ENCODE peak calls at places on chromosomes 7 and 10, in six cellular contexts. Y, K, B, U, W and S are unnamed samples. For H3K4me1, the result is how much of the 10 kb centered on the place peaks cover.

GRCh38 chr7:5872326-5872725 is 8.3 kb upstream of the OCM start:
- DNase-seq in W (no peak), U (no peak), Y (no peak), B (no peak), K (no peak), S (peak)

GRCh38 chr7:151696738-151697514 is 177.2 kb upstream of the RHEB start:
- DNase-seq in Y (peak), U (peak), K (no peak), W (no peak), B (no peak), S (peak)

GRCh38 chr7:90384433-90384832 is 18.8 kb upstream of the CLDN12 start:
- DNase-seq in U (no peak), Y (no peak), K (no peak), B (no peak), W (no peak), S (no peak)

GRCh38 chr7:125057974-125058373 is 128.3 kb upstream of the POT1 start:
- DNase-seq in B (peak), K (no peak), W (no peak), Y (no peak), U (peak), S (no peak)

GRCh38 chr7:51878869-51879268 is 562.3 kb upstream of the COBL start:
- DNase-seq in U (no peak), W (no peak), B (no peak), K (no peak), Y (no peak), S (no peak)

GRCh38 chr7:148185050-148185449 is 405.5 kb upstream of the C7orf33 start:
- DNase-seq in K (no peak), U (no peak), W (no peak), Y (no peak), B (no peak), S (peak)

GRCh38 chr7:158328376-158329013 is 259.1 kb downstream of the PTPRN2 start:
- DNase-seq in U (no peak), W (no peak), B (no peak), K (no peak), Y (no peak), S (no peak)

GRCh38 chr10:103576862-103577261 is 83.4 kb downstream of the NEURL1 start:
- DNase-seq in K (no peak), Y (no peak), B (no peak), U (peak), W (no peak), S (no peak)

GRCh38 chr7:14552060-14552459 is 350.5 kb downstream of the DGKB start:
- DNase-seq in B (no peak), K (no peak), Y (no peak), W (no peak), U (no peak), S (no peak)

GRCh38 chr10:110081914-110082313 is 74.1 kb downstream of the ADD3 start:
- DNase-seq in W (no peak), K (no peak), Y (no peak), U (peak), B (peak), S (no peak)

GRCh38 chr7:44307301-44307900 is 18.0 kb downstream of the CAMK2B start:
- DNase-seq in U (peak), Y (no peak), B (peak), K (peak), W (no peak), S (peak)

GRCh38 chr10:27240212-27240890 is at the start of gene ACBD5:
- DNase-seq in U (peak), W (peak), K (no peak), Y (no peak), B (peak), S (peak)

GRCh38 chr7:76191783-76192240 is 9.9 kb upstream of the SRRM3 start:
- DNase-seq in B (peak), Y (peak), W (no peak), K (peak), U (peak), S (peak)

GRCh38 chr7:24786941-24787340 is 29.7 kb upstream of the GSDME start:
- DNase-seq in K (peak), W (no peak), U (no peak), Y (no peak), B (peak), S (no peak)

GRCh38 chr7:80609732-80610131 is 28.7 kb upstream of the CD36 start:
- DNase-seq in K (no peak), W (no peak), U (no peak), B (no peak), Y (no peak), S (no peak)

GRCh38 chr10:125624800-125625199 is 58.2 kb downstream of the TEX36 start:
- DNase-seq in U (no peak), Y (no peak), B (no peak), W (no peak), K (no peak), S (no peak)

GRCh38 chr10:36634916-36635315 is 490.5 kb upstream of the ANKRD30A start:
- DNase-seq in K (no peak), B (no peak), W (no peak), Y (no peak), U (no peak), S (no peak)

GRCh38 chr7:116554436-116554835 is 29.6 kb downstream of the CAV1 start:
- DNase-seq in Y (no peak), B (no peak), W (no peak), U (no peak), K (no peak), S (no peak)

GRCh38 chr10:5512881-5513698 is 11.7 kb upstream of the CALML3 start:
- DNase-seq in K (no peak), W (no peak), B (no peak), U (no peak), Y (no peak), S (no peak)

GRCh38 chr10:74855439-74855838 is 29.0 kb downstream of the KAT6B start:
- DNase-seq in U (no peak), Y (no peak), B (no peak), W (no peak), K (no peak), S (no peak)

GRCh38 chr7:17368856-17369520 is 70.5 kb downstream of the AHR start:
- DNase-seq in W (no peak), B (no peak), Y (no peak), K (no peak), U (no peak), S (no peak)

GRCh38 chr7:17371656-17372524 is 73.4 kb downstream of the AHR start:
- DNase-seq in Y (no peak), W (no peak), B (peak), U (peak), K (peak), S (no peak)

GRCh38 chr7:17369686-17370426 is 71.4 kb downstream of the AHR start:
- DNase-seq in W (no peak), U (peak), B (peak), Y (no peak), K (no peak), S (no peak)

GRCh38 chr7:17374157-17374556 is 75.7 kb downstream of the AHR start:
- DNase-seq in B (no peak), Y (no peak), K (no peak), U (no peak), W (no peak), S (no peak)

DNA sequence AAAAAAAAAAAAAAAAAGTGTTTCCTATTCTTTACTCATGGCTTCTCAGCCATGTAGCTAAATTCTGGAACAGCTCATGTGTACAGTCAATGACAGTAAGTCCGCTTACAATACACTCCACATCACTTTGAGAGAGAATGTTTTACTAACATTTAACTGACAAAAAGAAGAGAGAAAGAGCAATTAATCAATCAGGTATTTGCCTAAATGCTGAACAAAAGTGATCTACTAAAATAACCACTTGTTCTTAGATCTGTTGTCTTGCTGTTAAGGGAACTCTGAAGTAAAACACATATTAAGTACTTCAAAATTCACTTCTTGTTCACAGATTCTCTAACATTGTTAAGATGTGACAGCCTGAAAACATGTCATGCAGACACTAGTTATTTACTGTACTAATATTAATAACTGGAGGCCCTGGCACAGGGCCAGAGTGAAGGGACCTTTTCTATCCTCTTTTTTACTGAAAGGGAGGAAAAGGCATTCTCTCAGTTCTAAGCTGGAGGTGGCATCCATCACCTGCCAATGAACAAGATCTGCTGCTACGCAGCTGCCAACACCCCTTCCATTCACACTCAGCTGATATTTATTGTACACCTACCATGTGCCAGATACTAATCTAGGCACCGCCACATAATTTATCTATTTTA is 72.6 kb downstream of the AHR start:
- DNase-seq in B (no peak), U (no peak), K (no peak), Y (no peak), W (no peak), S (no peak)
- H3K4me1 ChIP-seq in B (under half), U (under half), K (under half), Y (under half), W (under half), S (under half)

DNA sequence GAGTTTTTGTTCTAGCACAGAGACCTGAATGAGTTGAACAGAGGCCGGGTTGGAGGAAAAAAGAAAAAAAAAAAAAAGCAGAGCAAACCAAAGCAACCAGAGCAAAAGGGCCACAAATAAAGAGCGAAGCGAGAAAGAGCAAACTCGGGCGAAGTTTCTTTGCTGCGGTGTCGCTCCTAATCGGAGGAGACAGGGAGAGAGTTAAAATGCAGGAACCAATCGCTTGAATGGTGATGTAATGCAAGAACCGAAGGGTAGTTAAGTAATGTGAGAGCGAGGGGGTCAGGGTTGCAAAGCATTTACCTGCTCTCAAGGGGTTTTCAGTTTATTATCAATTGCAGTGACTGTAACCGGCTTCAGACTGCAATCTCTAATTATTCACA is 271.7 kb downstream of the TRIL start:
- DNase-seq in Y (no peak), W (no peak), K (no peak), U (no peak), B (peak), S (peak)
- TF ChIP-seq ZNF274 in Y (no peak), W (no peak), K (no peak), U (no peak), B (no peak), S (no peak)

GRCh38 chr10:71838264-71839211 is 12.5 kb downstream of the PSAP start:
- DNase-seq in Y (no peak), B (peak), W (no peak), K (no peak), U (no peak), S (no peak)
- H3K4me1 ChIP-seq in Y (under half), B (under half), W (half or more), K (under half), U (under half), S (under half)

DNA sequence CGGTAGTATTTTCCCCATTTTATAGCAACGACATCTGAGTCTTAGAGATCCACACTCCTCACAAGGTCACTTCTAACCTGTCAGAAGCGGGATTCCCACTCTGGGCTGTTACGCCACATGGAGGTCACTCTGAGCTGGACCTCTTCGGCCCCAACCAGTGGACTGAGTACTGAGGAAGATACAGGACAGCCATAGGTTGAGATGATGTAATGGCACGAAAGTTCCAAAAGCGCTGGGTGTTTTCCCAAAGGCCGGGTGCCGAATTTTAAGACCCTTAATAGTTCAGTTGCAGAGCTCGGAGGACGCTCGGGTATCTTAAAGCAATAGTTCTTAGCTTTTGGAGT is 699 bp downstream of the GHITM start:
- DNase-seq in U (peak), K (no peak), Y (no peak), W (no peak), B (peak), S (no peak)
- TF ChIP-seq ZNF274 in U (no peak), K (no peak), Y (no peak), W (no peak), B (no peak), S (no peak)

GRCh38 chr7:128832880-128833147 is 2.6 kb downstream of the FLNC start:
- DNase-seq in U (no peak), K (no peak), B (no peak), W (no peak), Y (no peak), S (no peak)
- H3K4me1 ChIP-seq in U (under half), K (under half), B (half or more), W (under half), Y (under half), S (under half)

GRCh38 chr10:63722537-63722936 is 201.3 kb downstream of the REEP3 start:
- DNase-seq in B (no peak), K (no peak), Y (no peak), W (no peak), U (no peak), S (no peak)
- TF ChIP-seq ZNF274 in B (no peak), K (no peak), Y (no peak), W (no peak), U (no peak), S (no peak)

GRCh38 chr7:340979-341694 is 51.2 kb downstream of the FOXL3 start:
- DNase-seq in Y (no peak), B (no peak), U (no peak), W (no peak), K (no peak), S (no peak)
- H3K4me1 ChIP-seq in Y (under half), B (under half), U (half or more), W (under half), K (under half), S (under half)